ENCODE peak calls at places on chromosomes 13 and 19, in six cellular contexts. One of them, this sample, is unnamed.

GRCh38 chr19:11697284-11697855 is 41.4 kb downstream of the ZNF823 start:
- DNase-seq in esophagus muscularis mucosa: no peak
- DNase-seq in HCT116: no peak
- DNase-seq in HepG2: no peak
- DNase-seq in breast epithelium: no peak
- DNase-seq in stomach: no peak
- DNase-seq in this sample: no peak

GRCh38 chr13:80342541-80343371 is 1.8 kb upstream of the SPRY2 start:
- DNase-seq in esophagus muscularis mucosa: peak
- DNase-seq in HCT116: no peak
- DNase-seq in HepG2: peak
- DNase-seq in breast epithelium: peak
- DNase-seq in stomach: peak
- DNase-seq in this sample: peak

GRCh38 chr13:102877285-102877684 is 31.5 kb downstream of the ERCC5 start:
- DNase-seq in esophagus muscularis mucosa: no peak
- DNase-seq in HCT116: no peak
- DNase-seq in HepG2: peak
- DNase-seq in breast epithelium: no peak
- DNase-seq in stomach: no peak
- DNase-seq in this sample: no peak

GRCh38 chr19:48122421-48122820 is 11.8 kb upstream of the PLA2G4C start:
- DNase-seq in esophagus muscularis mucosa: no peak
- DNase-seq in HCT116: no peak
- DNase-seq in HepG2: no peak
- DNase-seq in breast epithelium: no peak
- DNase-seq in stomach: no peak
- DNase-seq in this sample: no peak

GRCh38 chr13:110062777-110063442 is 244.0 kb downstream of the COL4A1 start:
- DNase-seq in esophagus muscularis mucosa: no peak
- DNase-seq in HCT116: no peak
- DNase-seq in HepG2: no peak
- DNase-seq in breast epithelium: no peak
- DNase-seq in stomach: no peak
- DNase-seq in this sample: no peak

GRCh38 chr19:829129-829758 is 1.6 kb downstream of the AZU1 start:
- DNase-seq in esophagus muscularis mucosa: no peak
- DNase-seq in HCT116: no peak
- DNase-seq in HepG2: no peak
- DNase-seq in breast epithelium: no peak
- DNase-seq in stomach: no peak
- DNase-seq in this sample: no peak

GRCh38 chr13:25406377-25406776 is 34.6 kb downstream of the ATP8A2 start:
- DNase-seq in esophagus muscularis mucosa: no peak
- DNase-seq in HCT116: peak
- DNase-seq in HepG2: peak
- DNase-seq in breast epithelium: no peak
- DNase-seq in stomach: no peak
- DNase-seq in this sample: no peak

GRCh38 chr13:47611664-47612288 is 389.3 kb downstream of the SUCLA2 start:
- DNase-seq in esophagus muscularis mucosa: no peak
- DNase-seq in HCT116: no peak
- DNase-seq in HepG2: no peak
- DNase-seq in breast epithelium: no peak
- DNase-seq in stomach: no peak
- DNase-seq in this sample: no peak

GRCh38 chr19:36019061-36019670 is 5.2 kb upstream of the ALKBH6 start:
- DNase-seq in esophagus muscularis mucosa: no peak
- DNase-seq in HCT116: no peak
- DNase-seq in HepG2: no peak
- DNase-seq in breast epithelium: no peak
- DNase-seq in stomach: no peak
- DNase-seq in this sample: no peak

GRCh38 chr19:36008336-36008978 is at the start of gene SYNE4:
- DNase-seq in esophagus muscularis mucosa: no peak
- DNase-seq in HCT116: peak
- DNase-seq in HepG2: peak
- DNase-seq in breast epithelium: peak
- DNase-seq in stomach: peak
- DNase-seq in this sample: peak

GRCh38 chr19:45693168-45693788 is 812 bp downstream of the QPCTL start:
- DNase-seq in esophagus muscularis mucosa: peak
- DNase-seq in HCT116: no peak
- DNase-seq in HepG2: peak
- DNase-seq in breast epithelium: peak
- DNase-seq in stomach: peak
- DNase-seq in this sample: peak

GRCh38 chr13:84430015-84430414 is 547.7 kb upstream of the SLITRK1 start:
- DNase-seq in esophagus muscularis mucosa: no peak
- DNase-seq in HCT116: no peak
- DNase-seq in HepG2: no peak
- DNase-seq in breast epithelium: no peak
- DNase-seq in stomach: no peak
- DNase-seq in this sample: no peak

GRCh38 chr19:30783212-30783611 is 411.0 kb downstream of the ZNF536 start:
- DNase-seq in esophagus muscularis mucosa: peak
- DNase-seq in HCT116: no peak
- DNase-seq in HepG2: no peak
- DNase-seq in breast epithelium: no peak
- DNase-seq in stomach: no peak
- DNase-seq in this sample: no peak

GRCh38 chr19:45368737-45369340 is 1.5 kb downstream of the ERCC2 start:
- DNase-seq in esophagus muscularis mucosa: no peak
- DNase-seq in HCT116: no peak
- DNase-seq in HepG2: no peak
- DNase-seq in breast epithelium: no peak
- DNase-seq in stomach: no peak
- DNase-seq in this sample: no peak

GRCh38 chr13:21672811-21673591 is 2.1 kb downstream of the FGF9 start:
- DNase-seq in esophagus muscularis mucosa: no peak
- DNase-seq in HCT116: no peak
- DNase-seq in HepG2: no peak
- DNase-seq in breast epithelium: no peak
- DNase-seq in stomach: no peak
- DNase-seq in this sample: no peak

GRCh38 chr19:367561-367960 is 23.0 kb upstream of the MIER2 start:
- DNase-seq in esophagus muscularis mucosa: no peak
- DNase-seq in HCT116: no peak
- DNase-seq in HepG2: no peak
- DNase-seq in breast epithelium: no peak
- DNase-seq in stomach: no peak
- DNase-seq in this sample: no peak

GRCh38 chr13:67023088-67023893 is 206.8 kb downstream of the PCDH9 start:
- DNase-seq in esophagus muscularis mucosa: no peak
- DNase-seq in HCT116: no peak
- DNase-seq in HepG2: no peak
- DNase-seq in breast epithelium: peak
- DNase-seq in stomach: no peak
- DNase-seq in this sample: no peak

GRCh38 chr19:41935781-41936415 is 7.6 kb upstream of the ERFL start:
- DNase-seq in esophagus muscularis mucosa: no peak
- DNase-seq in HCT116: no peak
- DNase-seq in HepG2: no peak
- DNase-seq in breast epithelium: no peak
- DNase-seq in stomach: no peak
- DNase-seq in this sample: no peak

GRCh38 chr19:16185925-16186234 is 670 bp downstream of the FAM32A start:
- DNase-seq in esophagus muscularis mucosa: no peak
- DNase-seq in HCT116: no peak
- DNase-seq in HepG2: peak
- DNase-seq in breast epithelium: no peak
- DNase-seq in stomach: no peak
- DNase-seq in this sample: no peak

GRCh38 chr13:24854311-24854710 is 90.3 kb downstream of the RNF17 start:
- DNase-seq in esophagus muscularis mucosa: no peak
- DNase-seq in HCT116: no peak
- DNase-seq in HepG2: no peak
- DNase-seq in breast epithelium: no peak
- DNase-seq in stomach: no peak
- DNase-seq in this sample: no peak

GRCh38 chr13:110014719-110015118 is 228.3 kb upstream of the IRS2 start:
- DNase-seq in esophagus muscularis mucosa: no peak
- DNase-seq in HCT116: no peak
- DNase-seq in HepG2: no peak
- DNase-seq in breast epithelium: no peak
- DNase-seq in stomach: no peak
- DNase-seq in this sample: no peak

GRCh38 chr13:65461590-65461989 is 1768.5 kb downstream of the PCDH9 start:
- DNase-seq in esophagus muscularis mucosa: no peak
- DNase-seq in HCT116: no peak
- DNase-seq in HepG2: no peak
- DNase-seq in breast epithelium: no peak
- DNase-seq in stomach: no peak
- DNase-seq in this sample: no peak

GRCh38 chr13:110812111-110812868 is 98.8 kb downstream of the ING1 start:
- DNase-seq in esophagus muscularis mucosa: no peak
- DNase-seq in HCT116: no peak
- DNase-seq in HepG2: no peak
- DNase-seq in breast epithelium: no peak
- DNase-seq in stomach: no peak
- DNase-seq in this sample: no peak

GRCh38 chr19:1813837-1814217 is 1.8 kb upstream of the ATP8B3 start:
- DNase-seq in esophagus muscularis mucosa: no peak
- DNase-seq in HCT116: no peak
- DNase-seq in HepG2: no peak
- DNase-seq in breast epithelium: no peak
- DNase-seq in stomach: no peak
- DNase-seq in this sample: no peak

GRCh38 chr19:52094526-52094925 is 1.0 kb downstream of the ZNF841 start:
- DNase-seq in esophagus muscularis mucosa: no peak
- DNase-seq in HCT116: no peak
- DNase-seq in HepG2: no peak
- DNase-seq in breast epithelium: no peak
- DNase-seq in stomach: no peak
- DNase-seq in this sample: no peak

GRCh38 chr19:56297010-56297409 is 17.6 kb downstream of the ZSCAN5A start:
- DNase-seq in esophagus muscularis mucosa: no peak
- DNase-seq in HCT116: no peak
- DNase-seq in HepG2: no peak
- DNase-seq in breast epithelium: no peak
- DNase-seq in stomach: no peak
- DNase-seq in this sample: no peak

GRCh38 chr13:35923347-35923746 is 207.8 kb downstream of the DCLK1 start:
- DNase-seq in esophagus muscularis mucosa: no peak
- DNase-seq in HCT116: peak
- DNase-seq in HepG2: no peak
- DNase-seq in breast epithelium: no peak
- DNase-seq in stomach: no peak
- DNase-seq in this sample: no peak

GRCh38 chr19:43562698-43563241 is 12.6 kb downstream of the XRCC1 start:
- DNase-seq in esophagus muscularis mucosa: peak
- DNase-seq in HCT116: no peak
- DNase-seq in HepG2: no peak
- DNase-seq in breast epithelium: peak
- DNase-seq in stomach: peak
- DNase-seq in this sample: peak

GRCh38 chr19:28008695-28009094 is 1204.3 kb downstream of the UQCRFS1 start:
- DNase-seq in esophagus muscularis mucosa: no peak
- DNase-seq in HCT116: no peak
- DNase-seq in HepG2: no peak
- DNase-seq in breast epithelium: no peak
- DNase-seq in stomach: no peak
- DNase-seq in this sample: no peak

GRCh38 chr13:113920606-113921306 is 53.1 kb downstream of the C13orf46 start:
- DNase-seq in esophagus muscularis mucosa: no peak
- DNase-seq in HCT116: no peak
- DNase-seq in HepG2: no peak
- DNase-seq in breast epithelium: peak
- DNase-seq in stomach: peak
- DNase-seq in this sample: no peak

DNA sequence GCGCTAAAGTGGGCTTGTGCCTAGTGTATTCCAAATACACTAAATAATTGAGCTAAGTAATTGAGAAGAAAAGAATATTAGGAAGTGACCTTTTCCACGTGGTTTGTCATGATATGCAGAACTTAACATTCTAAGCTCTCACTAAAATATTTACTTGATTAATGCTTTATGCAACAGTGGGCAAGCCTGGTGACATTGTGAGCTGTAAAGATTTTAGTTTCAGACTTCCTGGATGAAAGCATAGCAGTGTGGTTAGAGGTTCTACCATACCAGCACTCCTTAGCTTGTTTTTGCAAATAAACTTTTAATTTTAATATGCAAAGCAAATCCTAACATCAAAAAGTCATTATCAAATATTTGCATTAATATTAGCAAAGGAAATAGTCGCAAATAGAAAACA is 1065.1 kb upstream of the SPRY2 start:
- DNase-seq in esophagus muscularis mucosa: no peak
- DNase-seq in HCT116: no peak
- DNase-seq in HepG2: no peak
- DNase-seq in breast epithelium: no peak
- DNase-seq in stomach: no peak
- DNase-seq in this sample: no peak
- TF ChIP-seq POLR2AphosphoS5 in esophagus muscularis mucosa: no peak
- TF ChIP-seq POLR2AphosphoS5 in HCT116: no peak
- TF ChIP-seq POLR2AphosphoS5 in HepG2: no peak
- TF ChIP-seq POLR2AphosphoS5 in breast epithelium: no peak
- TF ChIP-seq POLR2AphosphoS5 in stomach: no peak
- TF ChIP-seq POLR2AphosphoS5 in this sample: no peak

GRCh38 chr13:39600766-39601165 is 2.2 kb downstream of the LHFPL6 start:
- DNase-seq in esophagus muscularis mucosa: no peak
- DNase-seq in HCT116: no peak
- DNase-seq in HepG2: no peak
- DNase-seq in breast epithelium: no peak
- DNase-seq in stomach: no peak
- DNase-seq in this sample: no peak
- H3K4me3 ChIP-seq in esophagus muscularis mucosa: peak
- H3K4me3 ChIP-seq in HCT116: no peak
- H3K4me3 ChIP-seq in HepG2: no peak
- H3K4me3 ChIP-seq in breast epithelium: peak
- H3K4me3 ChIP-seq in stomach: peak
- H3K4me3 ChIP-seq in this sample: no peak

GRCh38 chr13:112227031-112227430 is 149.1 kb upstream of the SPACA7 start:
- DNase-seq in esophagus muscularis mucosa: no peak
- DNase-seq in HCT116: no peak
- DNase-seq in HepG2: no peak
- DNase-seq in breast epithelium: no peak
- DNase-seq in stomach: no peak
- DNase-seq in this sample: no peak
- TF ChIP-seq POLR2A in esophagus muscularis mucosa: no peak
- TF ChIP-seq POLR2A in HCT116: no peak
- TF ChIP-seq POLR2A in HepG2: no peak
- TF ChIP-seq POLR2A in breast epithelium: no peak
- TF ChIP-seq POLR2A in stomach: no peak
- TF ChIP-seq POLR2A in this sample: no peak

DNA sequence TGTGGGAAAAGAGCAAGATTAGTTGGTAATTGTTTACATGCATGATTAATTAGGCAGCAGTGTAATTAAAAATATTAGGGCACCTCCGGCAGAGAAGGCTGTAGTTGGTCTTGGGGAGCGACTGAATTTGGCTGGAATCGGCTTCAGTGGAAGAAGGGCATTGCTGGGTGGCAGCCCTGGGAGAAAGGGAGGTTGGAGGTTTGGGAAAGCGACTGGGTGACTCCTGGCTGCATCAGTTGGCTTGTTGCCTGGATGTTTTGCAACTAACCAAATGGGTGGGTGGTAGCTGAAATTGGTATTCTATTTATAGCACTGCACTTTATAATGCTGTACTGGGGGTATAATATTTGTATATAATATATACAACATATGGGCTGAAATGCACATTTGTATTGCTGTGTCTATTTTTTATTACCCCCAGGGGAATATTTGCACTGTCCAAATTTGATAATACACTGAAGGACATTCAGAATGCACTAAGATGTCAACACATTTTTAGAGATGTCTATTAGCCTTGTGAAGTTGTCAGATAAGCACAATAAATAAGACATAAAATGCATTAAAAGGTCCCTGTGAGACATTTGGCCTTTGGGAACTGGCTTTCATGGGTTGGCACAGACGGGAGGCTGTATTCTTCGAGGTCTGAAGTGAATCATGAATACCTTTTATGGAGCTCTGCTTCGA is 1.7 kb downstream of the B3GLCT start:
- DNase-seq in esophagus muscularis mucosa: no peak
- DNase-seq in HCT116: no peak
- DNase-seq in HepG2: no peak
- DNase-seq in breast epithelium: no peak
- DNase-seq in stomach: no peak
- DNase-seq in this sample: no peak
- TF ChIP-seq POLR2AphosphoS5 in esophagus muscularis mucosa: no peak
- TF ChIP-seq POLR2AphosphoS5 in HCT116: no peak
- TF ChIP-seq POLR2AphosphoS5 in HepG2: no peak
- TF ChIP-seq POLR2AphosphoS5 in breast epithelium: no peak
- TF ChIP-seq POLR2AphosphoS5 in stomach: no peak
- TF ChIP-seq POLR2AphosphoS5 in this sample: no peak

This sample was measured in transverse colon.